ENCODE peak calls at places on chromosomes 7 and 10, in seven cellular contexts. L, V, H, O, U, E and C are unnamed samples.
A peak's percentile ranks its signal among the peaks of the same experiment; 100 is the strongest.

GRCh38 chr7:157601530-157601929 is 264.7 kb downstream of the DNAJB6 start:
- DNase-seq in L (no peak), V (no peak), H (no peak), O (no peak), U (no peak), E (no peak), C (no peak)

GRCh38 chr10:31020128-31020527 is 11.5 kb downstream of the ZNF438 start:
- DNase-seq in L (no peak), V (no peak), H (no peak), O (no peak), U (no peak), E (no peak), C (no peak)

GRCh38 chr10:6211341-6212265 is 8.9 kb downstream of the PFKFB3 start:
- DNase-seq in L (no peak), V (peak; percentile 50), H (no peak), O (no peak), U (peak; percentile 85), E (no peak), C (no peak)

GRCh38 chr7:140679186-140679585 is 6.4 kb downstream of the ADCK2 start:
- DNase-seq in L (no peak), V (no peak), H (no peak), O (no peak), U (no peak), E (no peak), C (no peak)

GRCh38 chr10:76051007-76051936 is 619.8 kb downstream of the LRMDA start:
- DNase-seq in L (peak; percentile 29), V (no peak), H (no peak), O (peak; percentile 100), U (no peak), E (no peak), C (no peak)

GRCh38 chr10:7406712-7407333 is 4.0 kb downstream of the SFMBT2 start:
- DNase-seq in L (no peak), V (no peak), H (no peak), O (no peak), U (no peak), E (peak; percentile 58), C (no peak)

GRCh38 chr7:142196066-142196840 is 61.6 kb downstream of the PRSS58 start:
- DNase-seq in L (no peak), V (no peak), H (no peak), O (no peak), U (no peak), E (no peak), C (no peak)

GRCh38 chr10:33412261-33413092 is 78.0 kb upstream of the NRP1 start:
- DNase-seq in L (no peak), V (no peak), H (no peak), O (no peak), U (no peak), E (no peak), C (no peak)

GRCh38 chr7:76505168-76506080 is 4.9 kb upstream of the UPK3B start:
- DNase-seq in L (no peak), V (no peak), H (no peak), O (no peak), U (peak; percentile 33), E (peak; percentile 9), C (no peak)

GRCh38 chr7:137957887-137958286 is 44.0 kb downstream of the CREB3L2 start:
- DNase-seq in L (no peak), V (no peak), H (no peak), O (no peak), U (no peak), E (no peak), C (no peak)

GRCh38 chr10:122499491-122499941 is 38.2 kb downstream of the HTRA1 start:
- DNase-seq in L (no peak), V (no peak), H (no peak), O (no peak), U (no peak), E (no peak), C (no peak)

GRCh38 chr10:129534826-129535225 is 67.8 kb downstream of the MGMT start:
- DNase-seq in L (no peak), V (no peak), H (no peak), O (no peak), U (no peak), E (no peak), C (no peak)

GRCh38 chr10:26214004-26214403 is 2.6 kb upstream of the GAD2 start:
- DNase-seq in L (no peak), V (peak; percentile 58), H (no peak), O (no peak), U (no peak), E (no peak), C (no peak)

GRCh38 chr7:130632111-130632510 is 36.4 kb downstream of the COPG2 start:
- DNase-seq in L (peak; percentile 26), V (no peak), H (no peak), O (peak; percentile 15), U (no peak), E (no peak), C (peak; percentile 2)

GRCh38 chr7:23287612-23288011 is 11.5 kb upstream of the MALSU1 start:
- DNase-seq in L (no peak), V (no peak), H (no peak), O (peak; percentile 23), U (no peak), E (no peak), C (no peak)

GRCh38 chr10:14553434-14553833 is 221.3 kb downstream of the FAM107B start:
- DNase-seq in L (no peak), V (no peak), H (no peak), O (peak; percentile 40), U (no peak), E (no peak), C (no peak)

GRCh38 chr7:85593355-85593754 is 406.5 kb upstream of the SEMA3D start:
- DNase-seq in L (no peak), V (no peak), H (no peak), O (no peak), U (no peak), E (no peak), C (no peak)

GRCh38 chr7:148093375-148094166 is 497.0 kb upstream of the C7orf33 start:
- DNase-seq in L (no peak), V (no peak), H (no peak), O (no peak), U (no peak), E (no peak), C (no peak)

GRCh38 chr10:43684198-43684559 is 35.5 kb upstream of the ZNF32 start:
- DNase-seq in L (no peak), V (no peak), H (no peak), O (no peak), U (no peak), E (no peak), C (no peak)

GRCh38 chr10:127275793-127276415 is 79.5 kb upstream of the INSYN2A start:
- DNase-seq in L (no peak), V (no peak), H (no peak), O (no peak), U (no peak), E (no peak), C (no peak)

GRCh38 chr10:127280446-127280845 is 84.1 kb upstream of the INSYN2A start:
- DNase-seq in L (no peak), V (no peak), H (no peak), O (no peak), U (no peak), E (no peak), C (no peak)

GRCh38 chr10:127279334-127279774 is 83.0 kb upstream of the INSYN2A start:
- DNase-seq in L (no peak), V (no peak), H (no peak), O (peak; percentile 98), U (no peak), E (no peak), C (no peak)

GRCh38 chr10:127277063-127277462 is 80.7 kb upstream of the INSYN2A start:
- DNase-seq in L (no peak), V (no peak), H (no peak), O (no peak), U (no peak), E (no peak), C (no peak)

GRCh38 chr10:127278001-127278400 is 81.6 kb upstream of the INSYN2A start:
- DNase-seq in L (no peak), V (no peak), H (no peak), O (peak; percentile 69), U (no peak), E (no peak), C (no peak)
- H3K27ac ChIP-seq in L (no peak overlapping the region), V (no peak overlapping the region), H (no peak overlapping the region), O (peak overlapping the region; percentile 68), U (peak overlapping the region; percentile 30), E (no peak overlapping the region), C (no peak overlapping the region)

GRCh38 chr10:21171936-21172773 is 275.0 kb upstream of the NEBL start:
- DNase-seq in L (no peak), V (no peak), H (no peak), O (no peak), U (no peak), E (no peak), C (no peak)
- TF ChIP-seq SIN3A in L (no peak), V (no peak), H (no peak), O (no peak), U (no peak), E (no peak), C (no peak)

GRCh38 chr7:78018541-78019456 is 220.2 kb downstream of the PHTF2 start:
- DNase-seq in L (no peak), V (peak; percentile 51), H (no peak), O (no peak), U (peak; percentile 52), E (no peak), C (no peak)
- TF ChIP-seq POLR2AphosphoS5 in L (no peak), V (no peak), H (no peak), O (no peak), U (peak; percentile 15), E (no peak), C (no peak)

DNA sequence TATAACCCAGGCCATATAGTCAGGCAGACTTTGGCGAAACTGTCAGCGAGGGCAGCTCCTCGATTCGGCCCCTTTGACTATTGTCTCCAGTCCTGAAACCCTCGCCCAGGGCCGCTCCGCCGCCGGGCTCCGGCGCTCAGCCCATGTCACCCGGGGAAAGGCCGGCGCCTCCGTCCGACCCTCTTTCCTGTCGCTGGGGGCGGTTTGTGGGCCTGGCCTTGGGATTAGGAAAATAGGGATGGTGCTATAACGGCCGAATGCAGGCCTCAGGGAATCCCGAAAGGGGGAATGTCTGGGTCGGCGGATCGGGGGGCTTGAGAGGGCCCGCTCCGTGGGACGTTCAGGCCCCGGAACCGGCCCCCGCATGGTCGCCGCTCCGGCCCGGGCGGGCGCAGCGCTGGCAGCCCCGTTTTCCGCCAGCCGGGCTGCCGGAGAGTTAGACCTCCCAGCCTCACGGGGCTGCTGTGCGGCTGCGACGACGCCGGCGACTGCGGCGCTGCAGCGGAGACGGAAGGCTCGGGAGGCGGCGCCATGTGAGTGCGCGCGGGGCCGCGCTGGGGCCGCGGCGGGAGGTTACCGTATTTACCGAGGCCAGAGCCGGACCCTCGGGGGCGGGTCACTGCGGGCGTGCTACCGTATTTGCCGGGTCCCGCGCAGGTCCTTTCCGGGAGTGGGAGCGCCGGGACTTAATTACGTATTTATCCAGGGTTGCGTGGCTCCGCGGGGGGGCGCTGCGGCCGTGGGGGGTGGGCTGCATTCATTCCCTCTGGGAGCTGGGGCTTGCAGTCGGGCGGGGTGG is 25.9 kb downstream of the ZNF775 start:
- DNase-seq in L (peak; percentile 60), V (peak; percentile 88), H (no peak), O (peak; percentile 75), U (peak; percentile 100), E (peak; percentile 97), C (no peak)
- H3K27ac ChIP-seq in L (peak overlapping the region; percentile 56), V (peak overlapping the region; percentile 97), H (peak overlapping the region; percentile 89), O (peak overlapping the region; percentile 69), U (peak overlapping the region; percentile 56), E (peak overlapping the region; percentile 95), C (peak overlapping the region; percentile 94)

GRCh38 chr10:9636206-9636605 is 1381.5 kb upstream of the CELF2 start:
- DNase-seq in L (no peak), V (no peak), H (no peak), O (no peak), U (no peak), E (no peak), C (no peak)

GRCh38 chr10:9635691-9636090 is 1382.0 kb upstream of the CELF2 start:
- DNase-seq in L (no peak), V (no peak), H (no peak), O (no peak), U (no peak), E (no peak), C (no peak)

GRCh38 chr10:9634466-9634865 is 1383.2 kb upstream of the CELF2 start:
- DNase-seq in L (no peak), V (no peak), H (no peak), O (no peak), U (no peak), E (no peak), C (no peak)
- TF ChIP-seq SIN3A in L (no peak), V (no peak), H (no peak), O (no peak), U (no peak), E (no peak), C (no peak)